ENCODE peak calls at places on chromosome 7, in six cellular contexts. N is spleen; J is Jurkat, Clone E6-1; U is amygdala; E is endothelial cell; H is left colon. A is an unnamed sample.

GRCh38 chr7:28062197-28062988 is 118.2 kb downstream of the JAZF1 start:
- DNase-seq in N (peak; percentile 88), J (peak; percentile 30), U (no peak), E (peak; percentile 77), H (peak; percentile 86), A (no peak)

GRCh38 chr7:141477866-141478265 is 73.3 kb upstream of the AGK start:
- DNase-seq in N (no peak), J (no peak), U (no peak), E (no peak), H (no peak), A (no peak)

GRCh38 chr7:105896407-105896842 is 20.0 kb upstream of the ATXN7L1 start:
- DNase-seq in N (no peak), J (no peak), U (no peak), E (no peak), H (peak; percentile 53), A (no peak)

GRCh38 chr7:55536619-55537457 is 35.5 kb downstream of the VOPP1 start:
- DNase-seq in N (peak; percentile 84), J (peak; percentile 70), U (no peak), E (no peak), H (no peak), A (peak; percentile 64)

GRCh38 chr7:43585521-43585920 is 2.6 kb downstream of the STK17A start:
- DNase-seq in N (no peak), J (no peak), U (no peak), E (no peak), H (no peak), A (no peak)

GRCh38 chr7:10889266-10889898 is 84.3 kb upstream of the PHF14 start:
- DNase-seq in N (no peak), J (peak; percentile 73), U (no peak), E (peak; percentile 37), H (peak; percentile 18), A (no peak)

GRCh38 chr7:130492519-130493274 is 812 bp downstream of the MEST start:
- DNase-seq in N (no peak), J (no peak), U (no peak), E (no peak), H (no peak), A (peak; percentile 53)

GRCh38 chr7:24227603-24228359 is 56.2 kb upstream of the NPY start:
- DNase-seq in N (peak; percentile 70), J (peak; percentile 81), U (no peak), E (no peak), H (no peak), A (peak; percentile 43)

GRCh38 chr7:3733541-3734140 is 432.6 kb downstream of the SDK1 start:
- DNase-seq in N (no peak), J (no peak), U (no peak), E (no peak), H (no peak), A (no peak)

GRCh38 chr7:130294314-130294713 is 1.4 kb downstream of the CPA4 start:
- DNase-seq in N (no peak), J (peak; percentile 90), U (no peak), E (no peak), H (no peak), A (no peak)

GRCh38 chr7:116585392-116585791 is 60.6 kb downstream of the CAV1 start:
- DNase-seq in N (no peak), J (no peak), U (no peak), E (no peak), H (no peak), A (no peak)

GRCh38 chr7:11714205-11714604 is 117.8 kb downstream of the THSD7A start:
- DNase-seq in N (no peak), J (no peak), U (no peak), E (no peak), H (no peak), A (no peak)

GRCh38 chr7:48250441-48250951 is 79.2 kb downstream of the ABCA13 start:
- DNase-seq in N (no peak), J (no peak), U (no peak), E (no peak), H (no peak), A (no peak)

GRCh38 chr7:128266891-128267839 is 26.1 kb downstream of the LEP start:
- DNase-seq in N (no peak), J (no peak), U (no peak), E (peak; percentile 11), H (peak; percentile 50), A (peak; percentile 92)

GRCh38 chr7:36048141-36048901 is 104.7 kb upstream of the EEPD1 start:
- DNase-seq in N (no peak), J (no peak), U (no peak), E (no peak), H (no peak), A (no peak)

A was measured in kidney.